ENCODE peak calls at places on chromosomes 16 and 17, in nine cellular contexts. One of them, this sample, is unnamed.

GRCh38 chr17:9363440-9364350 is 211.9 kb downstream of the STX8 start:
- DNase-seq in progenitor cell of endocrine pancreas: no peak
- DNase-seq in tibial nerve: no peak
- DNase-seq in spleen: no peak
- DNase-seq in mucosa of descending colon: no peak
- DNase-seq in heart left ventricle: no peak
- DNase-seq in A549: no peak
- DNase-seq in bronchial epithelial cell: peak
- DNase-seq in tibial artery: no peak
- DNase-seq in this sample: no peak

GRCh38 chr16:5615868-5616642 is 518.5 kb upstream of the EEF2KMT start:
- DNase-seq in progenitor cell of endocrine pancreas: peak
- DNase-seq in bronchial epithelial cell: no peak
- DNase-seq in mucosa of descending colon: peak
- DNase-seq in spleen: peak
- DNase-seq in tibial nerve: peak
- DNase-seq in tibial artery: no peak
- DNase-seq in heart left ventricle: peak
- DNase-seq in A549: peak
- DNase-seq in this sample: no peak

GRCh38 chr16:3589991-3590701 is 12.9 kb upstream of the NLRC3 start:
- DNase-seq in bronchial epithelial cell: no peak
- DNase-seq in tibial nerve: no peak
- DNase-seq in tibial artery: no peak
- DNase-seq in progenitor cell of endocrine pancreas: no peak
- DNase-seq in mucosa of descending colon: no peak
- DNase-seq in spleen: no peak
- DNase-seq in heart left ventricle: no peak
- DNase-seq in A549: no peak
- DNase-seq in this sample: no peak

GRCh38 chr16:74738134-74738541 is 36.5 kb downstream of the FA2H start:
- DNase-seq in progenitor cell of endocrine pancreas: no peak
- DNase-seq in mucosa of descending colon: no peak
- DNase-seq in tibial artery: no peak
- DNase-seq in heart left ventricle: no peak
- DNase-seq in bronchial epithelial cell: peak
- DNase-seq in tibial nerve: no peak
- DNase-seq in spleen: no peak
- DNase-seq in A549: peak
- DNase-seq in this sample: no peak

GRCh38 chr16:3401719-3402397 is 843 bp downstream of the ZNF174 start:
- DNase-seq in progenitor cell of endocrine pancreas: no peak
- DNase-seq in A549: peak
- DNase-seq in mucosa of descending colon: no peak
- DNase-seq in tibial artery: no peak
- DNase-seq in spleen: peak
- DNase-seq in bronchial epithelial cell: no peak
- DNase-seq in heart left ventricle: no peak
- DNase-seq in tibial nerve: no peak
- DNase-seq in this sample: no peak

GRCh38 chr17:45785373-45786193 is 1.5 kb downstream of the CRHR1 start:
- DNase-seq in bronchial epithelial cell: no peak
- DNase-seq in spleen: no peak
- DNase-seq in tibial nerve: no peak
- DNase-seq in mucosa of descending colon: no peak
- DNase-seq in tibial artery: no peak
- DNase-seq in A549: no peak
- DNase-seq in progenitor cell of endocrine pancreas: no peak
- DNase-seq in heart left ventricle: no peak
- DNase-seq in this sample: no peak

GRCh38 chr16:22016927-22017326 is 9.0 kb downstream of the MOSMO start:
- DNase-seq in bronchial epithelial cell: no peak
- DNase-seq in progenitor cell of endocrine pancreas: no peak
- DNase-seq in A549: no peak
- DNase-seq in tibial artery: no peak
- DNase-seq in tibial nerve: no peak
- DNase-seq in heart left ventricle: no peak
- DNase-seq in spleen: no peak
- DNase-seq in mucosa of descending colon: no peak
- DNase-seq in this sample: no peak

GRCh38 chr16:50121721-50122445 is 31.2 kb upstream of the TENT4B start:
- DNase-seq in bronchial epithelial cell: no peak
- DNase-seq in tibial nerve: no peak
- DNase-seq in progenitor cell of endocrine pancreas: no peak
- DNase-seq in mucosa of descending colon: no peak
- DNase-seq in heart left ventricle: no peak
- DNase-seq in A549: no peak
- DNase-seq in spleen: no peak
- DNase-seq in tibial artery: no peak
- DNase-seq in this sample: no peak

GRCh38 chr17:43477832-43478634 is 5.7 kb upstream of the DHX8 start:
- DNase-seq in bronchial epithelial cell: no peak
- DNase-seq in spleen: no peak
- DNase-seq in heart left ventricle: no peak
- DNase-seq in A549: no peak
- DNase-seq in progenitor cell of endocrine pancreas: no peak
- DNase-seq in mucosa of descending colon: no peak
- DNase-seq in tibial artery: no peak
- DNase-seq in tibial nerve: no peak
- DNase-seq in this sample: no peak

GRCh38 chr17:75753514-75754377 is 11.2 kb downstream of the GALK1 start:
- DNase-seq in spleen: peak
- DNase-seq in tibial nerve: no peak
- DNase-seq in bronchial epithelial cell: no peak
- DNase-seq in A549: no peak
- DNase-seq in tibial artery: no peak
- DNase-seq in mucosa of descending colon: peak
- DNase-seq in heart left ventricle: peak
- DNase-seq in progenitor cell of endocrine pancreas: peak
- DNase-seq in this sample: peak

GRCh38 chr17:37117743-37118142 is 169.0 kb downstream of the AATF start:
- DNase-seq in tibial nerve: no peak
- DNase-seq in bronchial epithelial cell: no peak
- DNase-seq in A549: no peak
- DNase-seq in spleen: no peak
- DNase-seq in heart left ventricle: no peak
- DNase-seq in tibial artery: no peak
- DNase-seq in progenitor cell of endocrine pancreas: no peak
- DNase-seq in mucosa of descending colon: no peak
- DNase-seq in this sample: no peak

GRCh38 chr16:64280317-64280716 is 841.5 kb downstream of the CDH11 start:
- DNase-seq in tibial artery: no peak
- DNase-seq in heart left ventricle: no peak
- DNase-seq in A549: peak
- DNase-seq in mucosa of descending colon: no peak
- DNase-seq in spleen: no peak
- DNase-seq in progenitor cell of endocrine pancreas: no peak
- DNase-seq in tibial nerve: no peak
- DNase-seq in bronchial epithelial cell: no peak
- DNase-seq in this sample: no peak

GRCh38 chr16:67174706-67175231 is 4.4 kb downstream of the NOL3 start:
- DNase-seq in spleen: no peak
- DNase-seq in heart left ventricle: no peak
- DNase-seq in tibial nerve: no peak
- DNase-seq in bronchial epithelial cell: no peak
- DNase-seq in mucosa of descending colon: peak
- DNase-seq in A549: no peak
- DNase-seq in progenitor cell of endocrine pancreas: no peak
- DNase-seq in tibial artery: no peak
- DNase-seq in this sample: no peak

GRCh38 chr16:67173323-67173722 is 3.0 kb downstream of the NOL3 start:
- DNase-seq in progenitor cell of endocrine pancreas: no peak
- DNase-seq in tibial artery: no peak
- DNase-seq in spleen: no peak
- DNase-seq in bronchial epithelial cell: no peak
- DNase-seq in tibial nerve: no peak
- DNase-seq in mucosa of descending colon: no peak
- DNase-seq in A549: no peak
- DNase-seq in heart left ventricle: no peak
- DNase-seq in this sample: no peak

GRCh38 chr16:67176662-67177061 is 6.3 kb downstream of the NOL3 start:
- DNase-seq in mucosa of descending colon: no peak
- DNase-seq in A549: no peak
- DNase-seq in spleen: no peak
- DNase-seq in heart left ventricle: no peak
- DNase-seq in progenitor cell of endocrine pancreas: no peak
- DNase-seq in tibial nerve: no peak
- DNase-seq in tibial artery: no peak
- DNase-seq in bronchial epithelial cell: no peak
- DNase-seq in this sample: no peak

GRCh38 chr16:67170948-67171649 is 761 bp downstream of the NOL3 start:
- DNase-seq in spleen: no peak
- DNase-seq in tibial artery: no peak
- DNase-seq in heart left ventricle: no peak
- DNase-seq in tibial nerve: no peak
- DNase-seq in A549: peak
- DNase-seq in progenitor cell of endocrine pancreas: no peak
- DNase-seq in mucosa of descending colon: no peak
- DNase-seq in bronchial epithelial cell: no peak
- DNase-seq in this sample: no peak

GRCh38 chr16:67173808-67174705 is 3.7 kb downstream of the NOL3 start:
- DNase-seq in tibial nerve: peak
- DNase-seq in progenitor cell of endocrine pancreas: peak
- DNase-seq in mucosa of descending colon: peak
- DNase-seq in bronchial epithelial cell: peak
- DNase-seq in A549: peak
- DNase-seq in spleen: peak
- DNase-seq in tibial artery: peak
- DNase-seq in heart left ventricle: peak
- DNase-seq in this sample: peak
- TF ChIP-seq CTCF in tibial nerve: no peak
- TF ChIP-seq CTCF in progenitor cell of endocrine pancreas: peak
- TF ChIP-seq CTCF in mucosa of descending colon: peak
- TF ChIP-seq CTCF in bronchial epithelial cell: peak
- TF ChIP-seq CTCF in A549: peak
- TF ChIP-seq CTCF in spleen: peak
- TF ChIP-seq CTCF in tibial artery: peak
- TF ChIP-seq CTCF in heart left ventricle: peak
- TF ChIP-seq CTCF in this sample: peak

DNA sequence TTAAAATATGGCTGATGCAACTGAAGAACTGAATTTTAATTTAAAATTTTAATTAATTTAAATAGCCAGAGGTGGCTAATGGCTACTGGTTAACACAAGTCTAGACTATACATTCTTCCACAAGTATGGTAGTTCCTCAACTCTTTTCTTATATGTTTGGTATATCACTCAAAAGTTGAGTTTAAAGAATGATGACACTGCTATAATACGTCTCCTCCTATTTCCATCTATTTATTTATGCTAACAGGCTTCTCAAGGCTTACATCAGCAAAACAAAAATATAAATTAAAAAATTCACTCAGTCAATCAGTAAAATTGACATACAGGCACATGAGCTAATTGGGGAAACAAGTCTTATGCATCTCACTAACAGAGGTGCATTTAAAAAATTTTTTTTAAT is 227.9 kb upstream of the PMFBP1 start:
- DNase-seq in mucosa of descending colon: no peak
- DNase-seq in tibial artery: no peak
- DNase-seq in bronchial epithelial cell: no peak
- DNase-seq in heart left ventricle: no peak
- DNase-seq in tibial nerve: no peak
- DNase-seq in progenitor cell of endocrine pancreas: no peak
- DNase-seq in A549: no peak
- DNase-seq in spleen: no peak
- DNase-seq in this sample: no peak
- TF ChIP-seq CTCF in mucosa of descending colon: no peak
- TF ChIP-seq CTCF in tibial artery: no peak
- TF ChIP-seq CTCF in bronchial epithelial cell: no peak
- TF ChIP-seq CTCF in heart left ventricle: no peak
- TF ChIP-seq CTCF in tibial nerve: no peak
- TF ChIP-seq CTCF in progenitor cell of endocrine pancreas: no peak
- TF ChIP-seq CTCF in A549: no peak
- TF ChIP-seq CTCF in spleen: no peak
- TF ChIP-seq CTCF in this sample: no peak

DNA sequence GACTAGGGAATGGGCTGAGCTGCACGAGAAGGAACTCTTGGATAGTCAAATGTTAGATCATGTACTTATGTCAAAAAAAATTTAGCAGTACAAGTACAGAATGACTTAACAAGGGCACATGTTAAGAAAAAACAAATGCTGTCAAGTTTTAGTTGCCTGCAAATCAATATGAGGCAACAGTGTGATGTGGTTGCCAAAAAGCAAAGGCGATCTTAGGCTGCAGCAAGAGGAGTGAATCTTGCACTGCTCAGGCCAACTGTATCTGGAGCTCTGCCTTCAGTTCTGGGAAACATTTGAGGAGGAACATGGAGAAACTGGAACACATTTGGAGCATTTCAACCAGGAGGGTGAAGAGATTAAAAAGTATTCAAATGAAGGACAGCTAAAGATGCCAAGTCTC is 187.8 kb downstream of the RGS9 start:
- DNase-seq in spleen: no peak
- DNase-seq in heart left ventricle: no peak
- DNase-seq in tibial nerve: no peak
- DNase-seq in progenitor cell of endocrine pancreas: no peak
- DNase-seq in bronchial epithelial cell: no peak
- DNase-seq in tibial artery: peak
- DNase-seq in A549: no peak
- DNase-seq in mucosa of descending colon: no peak
- DNase-seq in this sample: no peak
- TF ChIP-seq CTCF in spleen: no peak
- TF ChIP-seq CTCF in heart left ventricle: no peak
- TF ChIP-seq CTCF in tibial nerve: no peak
- TF ChIP-seq CTCF in progenitor cell of endocrine pancreas: no peak
- TF ChIP-seq CTCF in bronchial epithelial cell: no peak
- TF ChIP-seq CTCF in tibial artery: no peak
- TF ChIP-seq CTCF in A549: no peak
- TF ChIP-seq CTCF in mucosa of descending colon: no peak
- TF ChIP-seq CTCF in this sample: no peak

GRCh38 chr16:55513616-55514015 is 4.7 kb downstream of the LPCAT2 start:
- DNase-seq in progenitor cell of endocrine pancreas: no peak
- DNase-seq in A549: no peak
- DNase-seq in tibial nerve: no peak
- DNase-seq in spleen: no peak
- DNase-seq in tibial artery: no peak
- DNase-seq in mucosa of descending colon: no peak
- DNase-seq in bronchial epithelial cell: no peak
- DNase-seq in heart left ventricle: no peak
- DNase-seq in this sample: no peak
- TF ChIP-seq CTCF in progenitor cell of endocrine pancreas: no peak
- TF ChIP-seq CTCF in A549: no peak
- TF ChIP-seq CTCF in tibial nerve: no peak
- TF ChIP-seq CTCF in spleen: no peak
- TF ChIP-seq CTCF in tibial artery: no peak
- TF ChIP-seq CTCF in mucosa of descending colon: no peak
- TF ChIP-seq CTCF in bronchial epithelial cell: no peak
- TF ChIP-seq CTCF in heart left ventricle: no peak
- TF ChIP-seq CTCF in this sample: no peak

GRCh38 chr16:59341368-59341767 is 607.3 kb upstream of the GOT2 start:
- DNase-seq in mucosa of descending colon: no peak
- DNase-seq in A549: no peak
- DNase-seq in heart left ventricle: no peak
- DNase-seq in spleen: no peak
- DNase-seq in tibial artery: no peak
- DNase-seq in bronchial epithelial cell: no peak
- DNase-seq in progenitor cell of endocrine pancreas: no peak
- DNase-seq in tibial nerve: no peak
- DNase-seq in this sample: no peak
- TF ChIP-seq CTCF in mucosa of descending colon: no peak
- TF ChIP-seq CTCF in A549: no peak
- TF ChIP-seq CTCF in heart left ventricle: no peak
- TF ChIP-seq CTCF in spleen: no peak
- TF ChIP-seq CTCF in tibial artery: no peak
- TF ChIP-seq CTCF in bronchial epithelial cell: no peak
- TF ChIP-seq CTCF in progenitor cell of endocrine pancreas: peak
- TF ChIP-seq CTCF in tibial nerve: no peak
- TF ChIP-seq CTCF in this sample: no peak